ENCODE peak calls at places on chromosomes 2 and 18, in six cellular contexts. N is CD8-positive, alpha-beta T cell; Y is fibroblast of lung; Z is psoas muscle; E is H1; S is GM23248. G is an unnamed sample. For H3K4me1, the result is how much of the 10 kb centered on the place peaks cover.

GRCh38 chr2:105895995-105896764 is 151.5 kb downstream of the NCK2 start:
- DNase-seq in N (no peak), Y (no peak), Z (no peak), E (no peak), S (no peak), G (no peak)

GRCh38 chr2:120738786-120739771 is 3.4 kb downstream of the GLI2 start:
- DNase-seq in N (no peak), Y (no peak), Z (no peak), E (no peak), S (no peak), G (no peak)

GRCh38 chr18:6543330-6543908 is 128.7 kb upstream of the L3MBTL4 start:
- DNase-seq in N (no peak), Y (peak), Z (no peak), E (no peak), S (peak), G (no peak)

GRCh38 chr2:209431701-209432100 is 7.9 kb downstream of the MAP2 start:
- DNase-seq in N (no peak), Y (peak), Z (no peak), E (no peak), S (peak), G (no peak)

GRCh38 chr2:231951452-231951851 is 10.1 kb upstream of the DIS3L2 start:
- DNase-seq in N (no peak), Y (no peak), Z (no peak), E (no peak), S (no peak), G (no peak)

GRCh38 chr18:62165583-62165982 is 21.3 kb downstream of the PIGN start:
- DNase-seq in N (no peak), Y (no peak), Z (no peak), E (no peak), S (no peak), G (no peak)

GRCh38 chr2:233195027-233195426 is 56.4 kb upstream of the ATG16L1 start:
- DNase-seq in N (no peak), Y (no peak), Z (no peak), E (no peak), S (no peak), G (no peak)

GRCh38 chr2:3986063-3986462 is 282.7 kb downstream of the DCDC2C start:
- DNase-seq in N (no peak), Y (no peak), Z (no peak), E (no peak), S (no peak), G (no peak)

GRCh38 chr2:192038152-192038551 is 156.6 kb downstream of the TMEFF2 start:
- DNase-seq in N (no peak), Y (no peak), Z (no peak), E (no peak), S (no peak), G (no peak)

GRCh38 chr2:119195001-119195400 is 28.6 kb upstream of the STEAP3 start:
- DNase-seq in N (no peak), Y (no peak), Z (no peak), E (no peak), S (no peak), G (no peak)

GRCh38 chr2:230942920-230943896 is 18.2 kb upstream of the GPR55 start:
- DNase-seq in N (no peak), Y (no peak), Z (no peak), E (no peak), S (peak), G (no peak)

DNA sequence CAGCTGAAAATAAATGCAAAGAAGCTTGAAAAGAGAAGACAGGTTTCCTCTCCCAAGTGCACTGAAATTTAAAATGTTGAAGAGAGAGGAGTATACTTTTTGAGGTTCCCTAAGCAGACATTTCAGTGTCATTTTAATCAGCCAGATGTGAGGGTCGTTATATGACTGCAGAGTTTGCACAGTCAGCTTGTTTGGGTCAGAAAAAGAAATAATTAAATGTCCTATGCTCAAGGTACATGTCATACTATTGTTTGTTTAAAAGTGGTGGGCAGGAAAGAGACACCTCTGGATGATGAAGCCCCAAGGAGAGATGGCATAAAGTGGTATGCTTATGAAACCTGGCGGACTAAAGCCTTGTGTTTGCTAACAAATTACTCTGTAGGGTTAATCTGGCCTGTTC is 55.2 kb downstream of the CCDC85A start:
- DNase-seq in N (no peak), Y (no peak), Z (no peak), E (no peak), S (no peak), G (no peak)
- H3K4me1 ChIP-seq in N (under half), Y (under half), Z (under half), E (under half), S (under half), G (under half)

DNA sequence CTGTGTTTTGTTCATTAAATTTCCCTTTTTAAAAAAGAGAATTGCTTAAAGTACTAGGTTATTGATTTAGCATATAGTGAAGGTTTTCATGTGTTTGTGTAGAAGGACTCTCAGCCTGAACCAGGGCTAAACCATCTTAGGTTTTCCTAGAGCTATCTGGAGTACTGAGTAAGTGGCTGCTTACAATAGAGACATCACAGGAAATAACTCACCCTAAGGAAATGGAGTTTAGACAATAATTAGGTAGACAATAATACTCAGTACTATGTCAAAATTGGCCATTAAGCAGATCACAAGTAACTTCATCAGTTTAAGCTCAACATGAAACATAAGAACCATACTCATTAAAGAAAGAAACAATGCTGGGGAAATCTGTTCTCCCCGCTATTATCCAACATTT is 240.0 kb downstream of the RND3 start:
- DNase-seq in N (no peak), Y (no peak), Z (no peak), E (no peak), S (no peak), G (no peak)
- H3K4me3 ChIP-seq in N (no peak), Y (no peak), Z (no peak), E (no peak), S (no peak), G (no peak)

GRCh38 chr2:42922790-42923631 is 130.6 kb upstream of the HAAO start:
- DNase-seq in N (no peak), Y (peak), Z (peak), E (no peak), S (peak), G (no peak)

GRCh38 chr2:42924436-42924897 is 132.1 kb upstream of the HAAO start:
- DNase-seq in N (no peak), Y (no peak), Z (peak), E (no peak), S (no peak), G (no peak)

GRCh38 chr2:42922293-42922692 is 129.9 kb upstream of the HAAO start:
- DNase-seq in N (no peak), Y (no peak), Z (no peak), E (no peak), S (no peak), G (no peak)

GRCh38 chr2:42925742-42926437 is 133.5 kb upstream of the HAAO start:
- DNase-seq in N (no peak), Y (no peak), Z (peak), E (no peak), S (peak), G (peak)

GRCh38 chr2:42923632-42924425 is 131.4 kb upstream of the HAAO start:
- DNase-seq in N (no peak), Y (no peak), Z (no peak), E (no peak), S (peak), G (no peak)
- H3K4me1 ChIP-seq in N (under half), Y (under half), Z (half or more), E (under half), S (half or more), G (half or more)

DNA sequence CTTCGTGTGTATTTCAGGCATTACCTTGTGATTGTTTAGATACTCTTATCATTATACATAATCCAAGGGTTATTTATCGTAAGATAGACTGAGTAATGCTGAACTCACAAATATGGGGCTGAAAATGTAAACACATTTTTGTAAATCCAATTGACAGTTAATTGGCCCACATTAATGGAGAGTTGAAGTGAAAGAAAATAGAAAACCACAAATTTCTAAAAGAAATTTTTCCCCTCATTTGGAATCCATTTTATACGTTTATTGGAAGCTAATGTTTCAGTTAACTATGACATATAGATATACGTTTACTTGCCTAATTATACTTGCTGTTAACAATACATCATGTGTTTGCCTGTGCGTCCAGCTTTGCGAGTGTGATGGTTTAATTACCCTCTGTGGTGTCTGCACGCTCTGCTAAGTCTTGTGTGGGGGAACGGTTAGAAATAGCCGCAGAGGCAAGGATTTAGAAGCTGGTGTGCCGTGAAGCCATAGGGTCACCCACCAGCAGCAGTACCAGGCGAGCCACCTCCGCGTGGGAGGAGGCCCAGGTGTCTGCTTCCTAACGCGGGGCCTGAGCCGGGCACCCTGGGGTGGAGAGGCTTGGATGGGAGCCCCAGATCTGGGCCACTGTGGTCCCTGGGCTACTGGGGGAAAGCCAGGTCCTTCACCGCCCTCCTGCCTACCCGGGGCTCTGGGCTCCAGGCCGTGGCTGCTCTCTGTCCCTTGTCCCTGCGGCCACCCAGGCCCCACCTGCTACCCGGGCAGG is 38.0 kb downstream of the TSHZ1 start:
- DNase-seq in N (no peak), Y (no peak), Z (no peak), E (no peak), S (peak), G (peak)
- H3K4me3 ChIP-seq in N (peak), Y (peak), Z (peak), E (no peak), S (peak), G (no peak)

GRCh38 chr2:55107428-55107827 is 57.2 kb upstream of the RTN4 start:
- DNase-seq in N (no peak), Y (no peak), Z (no peak), E (no peak), S (peak), G (no peak)
- H3K4me1 ChIP-seq in N (under half), Y (under half), Z (under half), E (under half), S (half or more), G (under half)

G was measured in pancreas.